ENCODE peak calls at places on chromosomes 12 and 14, in nine cellular contexts. One of them, this sample, is unnamed.

GRCh38 chr12:16949351-16949750 is 343.4 kb upstream of the LMO3 start:
- DNase-seq in activated CD8-positive, alpha-beta T cell treated with anti-CD3 and anti-CD28 coated beads for 36 hours: no peak
- DNase-seq in AG10803: no peak
- DNase-seq in GM10248: no peak
- DNase-seq in choroid plexus epithelial cell: no peak
- DNase-seq in psoas muscle: no peak
- DNase-seq in OCI-LY7: no peak
- DNase-seq in transverse colon: no peak
- DNase-seq in fibroblast of pulmonary artery: no peak
- DNase-seq in this sample: no peak

GRCh38 chr12:22797686-22798085 is 172.7 kb downstream of the ETNK1 start:
- DNase-seq in activated CD8-positive, alpha-beta T cell treated with anti-CD3 and anti-CD28 coated beads for 36 hours: no peak
- DNase-seq in AG10803: no peak
- DNase-seq in GM10248: no peak
- DNase-seq in choroid plexus epithelial cell: no peak
- DNase-seq in psoas muscle: no peak
- DNase-seq in OCI-LY7: no peak
- DNase-seq in transverse colon: no peak
- DNase-seq in fibroblast of pulmonary artery: no peak
- DNase-seq in this sample: no peak

GRCh38 chr14:71322660-71323250 is 415.5 kb downstream of the PCNX1 start:
- DNase-seq in activated CD8-positive, alpha-beta T cell treated with anti-CD3 and anti-CD28 coated beads for 36 hours: peak
- DNase-seq in AG10803: peak
- DNase-seq in GM10248: peak
- DNase-seq in choroid plexus epithelial cell: peak
- DNase-seq in psoas muscle: no peak
- DNase-seq in OCI-LY7: peak
- DNase-seq in transverse colon: no peak
- DNase-seq in fibroblast of pulmonary artery: peak
- DNase-seq in this sample: peak

GRCh38 chr12:93886533-93887511 is 209.6 kb downstream of the CRADD start:
- DNase-seq in activated CD8-positive, alpha-beta T cell treated with anti-CD3 and anti-CD28 coated beads for 36 hours: no peak
- DNase-seq in AG10803: peak
- DNase-seq in GM10248: no peak
- DNase-seq in choroid plexus epithelial cell: peak
- DNase-seq in psoas muscle: no peak
- DNase-seq in OCI-LY7: no peak
- DNase-seq in transverse colon: no peak
- DNase-seq in fibroblast of pulmonary artery: no peak
- DNase-seq in this sample: peak

GRCh38 chr14:48373993-48374392 is 698.6 kb upstream of the MDGA2 start:
- DNase-seq in activated CD8-positive, alpha-beta T cell treated with anti-CD3 and anti-CD28 coated beads for 36 hours: no peak
- DNase-seq in AG10803: no peak
- DNase-seq in GM10248: no peak
- DNase-seq in choroid plexus epithelial cell: no peak
- DNase-seq in psoas muscle: no peak
- DNase-seq in OCI-LY7: no peak
- DNase-seq in transverse colon: no peak
- DNase-seq in fibroblast of pulmonary artery: no peak
- DNase-seq in this sample: peak

GRCh38 chr12:109160873-109161272 is 44.5 kb downstream of the ACACB start:
- DNase-seq in activated CD8-positive, alpha-beta T cell treated with anti-CD3 and anti-CD28 coated beads for 36 hours: no peak
- DNase-seq in AG10803: no peak
- DNase-seq in GM10248: no peak
- DNase-seq in choroid plexus epithelial cell: no peak
- DNase-seq in psoas muscle: no peak
- DNase-seq in OCI-LY7: no peak
- DNase-seq in transverse colon: no peak
- DNase-seq in fibroblast of pulmonary artery: no peak
- DNase-seq in this sample: no peak

GRCh38 chr12:40375076-40375475 is 150.3 kb downstream of the LRRK2 start:
- DNase-seq in activated CD8-positive, alpha-beta T cell treated with anti-CD3 and anti-CD28 coated beads for 36 hours: no peak
- DNase-seq in AG10803: peak
- DNase-seq in GM10248: no peak
- DNase-seq in choroid plexus epithelial cell: peak
- DNase-seq in psoas muscle: no peak
- DNase-seq in OCI-LY7: peak
- DNase-seq in transverse colon: no peak
- DNase-seq in fibroblast of pulmonary artery: peak
- DNase-seq in this sample: no peak

GRCh38 chr14:89136587-89136986 is 280.4 kb downstream of the FOXN3 start:
- DNase-seq in activated CD8-positive, alpha-beta T cell treated with anti-CD3 and anti-CD28 coated beads for 36 hours: no peak
- DNase-seq in AG10803: no peak
- DNase-seq in GM10248: no peak
- DNase-seq in choroid plexus epithelial cell: no peak
- DNase-seq in psoas muscle: no peak
- DNase-seq in OCI-LY7: no peak
- DNase-seq in transverse colon: no peak
- DNase-seq in fibroblast of pulmonary artery: no peak
- DNase-seq in this sample: no peak

GRCh38 chr12:108231109-108231905 is 102.2 kb downstream of the WSCD2 start:
- DNase-seq in activated CD8-positive, alpha-beta T cell treated with anti-CD3 and anti-CD28 coated beads for 36 hours: no peak
- DNase-seq in AG10803: no peak
- DNase-seq in GM10248: no peak
- DNase-seq in choroid plexus epithelial cell: no peak
- DNase-seq in psoas muscle: no peak
- DNase-seq in OCI-LY7: no peak
- DNase-seq in transverse colon: no peak
- DNase-seq in fibroblast of pulmonary artery: no peak
- DNase-seq in this sample: no peak

DNA sequence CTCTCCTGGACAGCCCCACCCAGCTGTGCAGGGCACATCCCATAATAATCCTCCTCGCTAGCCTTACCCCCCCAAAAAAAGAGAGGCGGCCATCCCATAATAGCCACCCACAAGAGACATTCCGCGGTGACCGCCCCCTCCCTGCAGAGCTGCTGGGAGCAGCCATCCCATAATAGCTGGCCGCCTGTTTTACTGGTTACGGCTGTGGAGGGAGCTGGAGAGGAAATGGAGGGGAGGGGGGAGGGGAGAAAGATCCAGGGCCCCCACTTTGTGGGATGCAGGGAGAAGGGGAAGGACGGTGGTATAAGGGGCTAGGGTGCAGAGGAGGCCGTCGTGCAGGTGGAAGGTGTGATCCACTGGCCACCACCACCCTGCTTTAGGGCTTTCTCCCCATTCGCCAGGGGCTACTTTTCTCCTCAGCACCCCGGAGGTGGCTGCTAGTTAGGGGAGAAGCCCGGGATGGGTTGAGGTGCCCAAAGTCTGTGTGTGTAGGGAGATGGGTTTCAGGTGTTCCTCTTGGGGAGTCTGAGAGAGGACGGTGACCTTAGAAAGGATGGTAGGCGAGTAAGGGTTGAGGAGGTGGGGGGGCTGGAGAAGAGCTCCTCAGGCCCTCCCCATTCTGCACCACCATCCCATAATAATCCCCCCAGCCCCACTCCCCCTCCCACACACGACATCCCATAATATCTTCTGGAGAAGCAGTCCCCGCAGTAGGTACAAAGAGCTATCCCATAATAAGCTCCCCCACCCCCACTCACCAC is 6.0 kb upstream of the CHD4 start:
- DNase-seq in activated CD8-positive, alpha-beta T cell treated with anti-CD3 and anti-CD28 coated beads for 36 hours: peak
- DNase-seq in AG10803: peak
- DNase-seq in GM10248: peak
- DNase-seq in choroid plexus epithelial cell: peak
- DNase-seq in psoas muscle: peak
- DNase-seq in OCI-LY7: peak
- DNase-seq in transverse colon: peak
- DNase-seq in fibroblast of pulmonary artery: peak
- DNase-seq in this sample: peak
- TF ChIP-seq CTCF in activated CD8-positive, alpha-beta T cell treated with anti-CD3 and anti-CD28 coated beads for 36 hours: no peak
- TF ChIP-seq CTCF in AG10803: no peak
- TF ChIP-seq CTCF in GM10248: no peak
- TF ChIP-seq CTCF in choroid plexus epithelial cell: no peak
- TF ChIP-seq CTCF in psoas muscle: no peak
- TF ChIP-seq CTCF in OCI-LY7: no peak
- TF ChIP-seq CTCF in transverse colon: no peak
- TF ChIP-seq CTCF in fibroblast of pulmonary artery: no peak
- TF ChIP-seq CTCF in this sample: no peak

DNA sequence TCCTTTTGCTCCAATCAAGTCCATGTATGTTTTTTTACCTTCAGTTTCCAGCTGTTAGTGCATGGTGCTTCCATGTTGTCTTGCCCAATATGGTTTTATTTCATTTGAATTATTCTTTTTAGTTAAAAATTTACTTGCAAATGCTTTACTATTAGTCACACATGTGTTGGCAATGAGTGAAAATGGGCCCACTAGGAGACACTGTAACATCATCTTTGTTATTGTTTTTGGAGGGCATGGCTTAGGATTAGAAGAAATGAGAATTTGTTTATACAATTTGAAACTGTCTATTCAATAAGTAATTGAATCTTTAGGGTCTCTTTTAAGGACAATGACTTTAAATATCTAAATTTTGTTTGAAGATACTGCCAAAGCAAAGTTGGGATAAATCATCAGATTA is 133.7 kb downstream of the BRMS1L start:
- DNase-seq in activated CD8-positive, alpha-beta T cell treated with anti-CD3 and anti-CD28 coated beads for 36 hours: no peak
- DNase-seq in AG10803: no peak
- DNase-seq in GM10248: no peak
- DNase-seq in choroid plexus epithelial cell: no peak
- DNase-seq in psoas muscle: no peak
- DNase-seq in OCI-LY7: no peak
- DNase-seq in transverse colon: no peak
- DNase-seq in fibroblast of pulmonary artery: no peak
- DNase-seq in this sample: no peak
- TF ChIP-seq CTCF in activated CD8-positive, alpha-beta T cell treated with anti-CD3 and anti-CD28 coated beads for 36 hours: no peak
- TF ChIP-seq CTCF in AG10803: no peak
- TF ChIP-seq CTCF in GM10248: peak
- TF ChIP-seq CTCF in choroid plexus epithelial cell: no peak
- TF ChIP-seq CTCF in psoas muscle: no peak
- TF ChIP-seq CTCF in OCI-LY7: peak
- TF ChIP-seq CTCF in transverse colon: no peak
- TF ChIP-seq CTCF in fibroblast of pulmonary artery: no peak
- TF ChIP-seq CTCF in this sample: no peak

GRCh38 chr12:124393831-124394230 is 98.9 kb downstream of the RFLNA start:
- DNase-seq in activated CD8-positive, alpha-beta T cell treated with anti-CD3 and anti-CD28 coated beads for 36 hours: no peak
- DNase-seq in AG10803: no peak
- DNase-seq in GM10248: no peak
- DNase-seq in choroid plexus epithelial cell: no peak
- DNase-seq in psoas muscle: no peak
- DNase-seq in OCI-LY7: no peak
- DNase-seq in transverse colon: no peak
- DNase-seq in fibroblast of pulmonary artery: no peak
- DNase-seq in this sample: no peak

GRCh38 chr12:124391340-124392261 is 96.7 kb downstream of the RFLNA start:
- DNase-seq in activated CD8-positive, alpha-beta T cell treated with anti-CD3 and anti-CD28 coated beads for 36 hours: peak
- DNase-seq in AG10803: peak
- DNase-seq in GM10248: peak
- DNase-seq in choroid plexus epithelial cell: peak
- DNase-seq in psoas muscle: peak
- DNase-seq in OCI-LY7: peak
- DNase-seq in transverse colon: peak
- DNase-seq in fibroblast of pulmonary artery: no peak
- DNase-seq in this sample: peak

GRCh38 chr12:124390442-124391116 is 95.7 kb downstream of the RFLNA start:
- DNase-seq in activated CD8-positive, alpha-beta T cell treated with anti-CD3 and anti-CD28 coated beads for 36 hours: no peak
- DNase-seq in AG10803: peak
- DNase-seq in GM10248: peak
- DNase-seq in choroid plexus epithelial cell: peak
- DNase-seq in psoas muscle: peak
- DNase-seq in OCI-LY7: peak
- DNase-seq in transverse colon: peak
- DNase-seq in fibroblast of pulmonary artery: peak
- DNase-seq in this sample: peak

GRCh38 chr12:124392991-124393790 is 98.3 kb downstream of the RFLNA start:
- DNase-seq in activated CD8-positive, alpha-beta T cell treated with anti-CD3 and anti-CD28 coated beads for 36 hours: no peak
- DNase-seq in AG10803: peak
- DNase-seq in GM10248: no peak
- DNase-seq in choroid plexus epithelial cell: peak
- DNase-seq in psoas muscle: peak
- DNase-seq in OCI-LY7: no peak
- DNase-seq in transverse colon: peak
- DNase-seq in fibroblast of pulmonary artery: peak
- DNase-seq in this sample: peak

GRCh38 chr12:124392271-124392990 is 97.5 kb downstream of the RFLNA start:
- DNase-seq in activated CD8-positive, alpha-beta T cell treated with anti-CD3 and anti-CD28 coated beads for 36 hours: peak
- DNase-seq in AG10803: no peak
- DNase-seq in GM10248: peak
- DNase-seq in choroid plexus epithelial cell: peak
- DNase-seq in psoas muscle: peak
- DNase-seq in OCI-LY7: peak
- DNase-seq in transverse colon: peak
- DNase-seq in fibroblast of pulmonary artery: peak
- DNase-seq in this sample: peak
- TF ChIP-seq CTCF in activated CD8-positive, alpha-beta T cell treated with anti-CD3 and anti-CD28 coated beads for 36 hours: no peak
- TF ChIP-seq CTCF in AG10803: peak
- TF ChIP-seq CTCF in GM10248: no peak
- TF ChIP-seq CTCF in choroid plexus epithelial cell: peak
- TF ChIP-seq CTCF in psoas muscle: no peak
- TF ChIP-seq CTCF in OCI-LY7: peak
- TF ChIP-seq CTCF in transverse colon: no peak
- TF ChIP-seq CTCF in fibroblast of pulmonary artery: peak
- TF ChIP-seq CTCF in this sample: peak

GRCh38 chr12:6612652-6613014 is 5.5 kb upstream of the CHD4 start:
- DNase-seq in activated CD8-positive, alpha-beta T cell treated with anti-CD3 and anti-CD28 coated beads for 36 hours: no peak
- DNase-seq in AG10803: no peak
- DNase-seq in GM10248: no peak
- DNase-seq in choroid plexus epithelial cell: no peak
- DNase-seq in psoas muscle: no peak
- DNase-seq in OCI-LY7: peak
- DNase-seq in transverse colon: no peak
- DNase-seq in fibroblast of pulmonary artery: no peak
- DNase-seq in this sample: no peak

GRCh38 chr12:6615802-6616201 is 8.6 kb upstream of the CHD4 start:
- DNase-seq in activated CD8-positive, alpha-beta T cell treated with anti-CD3 and anti-CD28 coated beads for 36 hours: no peak
- DNase-seq in AG10803: no peak
- DNase-seq in GM10248: no peak
- DNase-seq in choroid plexus epithelial cell: no peak
- DNase-seq in psoas muscle: no peak
- DNase-seq in OCI-LY7: no peak
- DNase-seq in transverse colon: no peak
- DNase-seq in fibroblast of pulmonary artery: no peak
- DNase-seq in this sample: no peak

GRCh38 chr12:6614513-6615177 is 7.5 kb upstream of the CHD4 start:
- DNase-seq in activated CD8-positive, alpha-beta T cell treated with anti-CD3 and anti-CD28 coated beads for 36 hours: no peak
- DNase-seq in AG10803: no peak
- DNase-seq in GM10248: no peak
- DNase-seq in choroid plexus epithelial cell: no peak
- DNase-seq in psoas muscle: no peak
- DNase-seq in OCI-LY7: no peak
- DNase-seq in transverse colon: no peak
- DNase-seq in fibroblast of pulmonary artery: peak
- DNase-seq in this sample: no peak

GRCh38 chr12:6612247-6612646 is 5.1 kb upstream of the CHD4 start:
- DNase-seq in activated CD8-positive, alpha-beta T cell treated with anti-CD3 and anti-CD28 coated beads for 36 hours: peak
- DNase-seq in AG10803: no peak
- DNase-seq in GM10248: no peak
- DNase-seq in choroid plexus epithelial cell: no peak
- DNase-seq in psoas muscle: no peak
- DNase-seq in OCI-LY7: peak
- DNase-seq in transverse colon: no peak
- DNase-seq in fibroblast of pulmonary artery: no peak
- DNase-seq in this sample: no peak

GRCh38 chr12:6613776-6614512 is 6.8 kb upstream of the CHD4 start:
- DNase-seq in activated CD8-positive, alpha-beta T cell treated with anti-CD3 and anti-CD28 coated beads for 36 hours: peak
- DNase-seq in AG10803: peak
- DNase-seq in GM10248: peak
- DNase-seq in choroid plexus epithelial cell: peak
- DNase-seq in psoas muscle: peak
- DNase-seq in OCI-LY7: peak
- DNase-seq in transverse colon: peak
- DNase-seq in fibroblast of pulmonary artery: peak
- DNase-seq in this sample: peak
- TF ChIP-seq CTCF in activated CD8-positive, alpha-beta T cell treated with anti-CD3 and anti-CD28 coated beads for 36 hours: no peak
- TF ChIP-seq CTCF in AG10803: peak
- TF ChIP-seq CTCF in GM10248: peak
- TF ChIP-seq CTCF in choroid plexus epithelial cell: peak
- TF ChIP-seq CTCF in psoas muscle: peak
- TF ChIP-seq CTCF in OCI-LY7: peak
- TF ChIP-seq CTCF in transverse colon: no peak
- TF ChIP-seq CTCF in fibroblast of pulmonary artery: peak
- TF ChIP-seq CTCF in this sample: peak

This sample was measured in osteoblast.